ENCODE peak calls at places on chromosome 7, in eight cellular contexts. B, I, L, V, D, C, G and Z are unnamed samples.

GRCh38 chr7:542935-543789 is 23.5 kb upstream of the PDGFA start:
- DNase-seq in B (no peak), I (no peak), L (peak; percentile 37), V (peak; percentile 91), D (peak; percentile 61), C (no peak), G (no peak), Z (peak; percentile 78)

GRCh38 chr7:143938522-143939243 is 3.6 kb downstream of the OR2F2 start:
- DNase-seq in B (no peak), I (no peak), L (no peak), V (no peak), D (no peak), C (no peak), G (no peak), Z (no peak)

GRCh38 chr7:1466524-1467271 is 7.4 kb upstream of the MICALL2 start:
- DNase-seq in B (peak; percentile 78), I (peak; percentile 76), L (peak; percentile 93), V (peak; percentile 41), D (peak; percentile 91), C (peak; percentile 90), G (no peak), Z (peak; percentile 61)

GRCh38 chr7:69880848-69881247 is 282.6 kb downstream of the AUTS2 start:
- DNase-seq in B (no peak), I (no peak), L (no peak), V (no peak), D (no peak), C (no peak), G (no peak), Z (no peak)

GRCh38 chr7:3141326-3141725 is 97.7 kb upstream of the CARD11 start:
- DNase-seq in B (no peak), I (no peak), L (no peak), V (no peak), D (no peak), C (no peak), G (no peak), Z (no peak)

GRCh38 chr7:130875265-130875741 is 141.3 kb upstream of the KLF14 start:
- DNase-seq in B (peak; percentile 75), I (peak; percentile 54), L (peak; percentile 54), V (peak; percentile 44), D (peak; percentile 71), C (peak; percentile 67), G (no peak), Z (peak; percentile 70)

GRCh38 chr7:21305455-21306235 is 122.2 kb upstream of the SP4 start:
- DNase-seq in B (no peak), I (no peak), L (no peak), V (no peak), D (no peak), C (no peak), G (no peak), Z (no peak)

GRCh38 chr7:102106625-102107024 is 180.0 kb upstream of the SH2B2 start:
- DNase-seq in B (no peak), I (no peak), L (no peak), V (no peak), D (no peak), C (no peak), G (no peak), Z (no peak)

GRCh38 chr7:45980973-45981372 is 59.9 kb upstream of the IGFBP3 start:
- DNase-seq in B (no peak), I (no peak), L (no peak), V (no peak), D (no peak), C (no peak), G (no peak), Z (no peak)

GRCh38 chr7:48938539-48938938 is 14.2 kb downstream of the CDC14C start:
- DNase-seq in B (no peak), I (no peak), L (no peak), V (no peak), D (no peak), C (no peak), G (no peak), Z (peak; percentile 67)

GRCh38 chr7:83655951-83656556 is 7.1 kb upstream of the SEMA3E start:
- DNase-seq in B (no peak), I (peak; percentile 54), L (peak; percentile 26), V (peak; percentile 61), D (peak; percentile 65), C (peak; percentile 16), G (peak; percentile 9), Z (peak; percentile 81)

GRCh38 chr7:157610671-157611295 is 274.0 kb downstream of the DNAJB6 start:
- DNase-seq in B (no peak), I (no peak), L (no peak), V (no peak), D (no peak), C (no peak), G (no peak), Z (no peak)
- TF ChIP-seq CTCF in B (no peak), I (no peak), L (no peak), V (no peak), D (no peak), C (no peak), G (no peak), Z (no peak)

GRCh38 chr7:138773817-138774216 is 24.0 kb upstream of the TMEM213 start:
- DNase-seq in B (no peak), I (no peak), L (no peak), V (no peak), D (no peak), C (no peak), G (no peak), Z (no peak)
- H3K4me3 ChIP-seq in B (no peak overlapping the region), I (no peak overlapping the region), L (no peak overlapping the region), V (no peak overlapping the region), D (no peak overlapping the region), C (no peak overlapping the region), G (no peak overlapping the region), Z (no peak overlapping the region)

DNA sequence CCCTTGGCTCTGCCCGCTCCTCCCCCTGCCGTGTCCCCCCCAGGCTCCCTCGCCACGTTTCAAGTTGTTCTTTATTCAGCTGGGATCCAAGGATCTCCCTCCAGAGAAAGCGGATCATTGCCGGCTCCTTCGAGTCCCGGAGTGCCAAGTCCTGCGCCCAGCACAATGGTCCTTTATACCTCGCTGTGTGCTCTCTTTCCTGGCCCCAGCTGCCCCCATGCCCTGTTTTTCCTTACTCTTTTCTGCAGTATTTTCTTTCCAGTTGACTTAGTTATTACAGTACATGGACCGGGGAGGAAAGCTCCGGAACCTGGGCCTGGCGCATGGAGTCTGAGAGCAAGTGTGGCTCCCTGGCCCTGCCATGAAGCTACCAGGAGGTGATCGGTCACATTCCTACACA is 88.1 kb upstream of the KMT2C start:
- DNase-seq in B (no peak), I (no peak), L (no peak), V (no peak), D (no peak), C (no peak), G (no peak), Z (no peak)
- TF ChIP-seq CTCF in B (no peak), I (no peak), L (no peak), V (no peak), D (no peak), C (no peak), G (no peak), Z (no peak)

GRCh38 chr7:12074889-12075288 is 136.2 kb upstream of the TMEM106B start:
- DNase-seq in B (no peak), I (no peak), L (no peak), V (no peak), D (peak; percentile 32), C (no peak), G (no peak), Z (no peak)

GRCh38 chr7:12080006-12080405 is 131.1 kb upstream of the TMEM106B start:
- DNase-seq in B (no peak), I (no peak), L (no peak), V (no peak), D (no peak), C (no peak), G (no peak), Z (no peak)
- H3K4me3 ChIP-seq in B (no peak overlapping the region), I (no peak overlapping the region), L (no peak overlapping the region), V (no peak overlapping the region), D (no peak overlapping the region), C (no peak overlapping the region), G (no peak overlapping the region), Z (no peak overlapping the region)

DNA sequence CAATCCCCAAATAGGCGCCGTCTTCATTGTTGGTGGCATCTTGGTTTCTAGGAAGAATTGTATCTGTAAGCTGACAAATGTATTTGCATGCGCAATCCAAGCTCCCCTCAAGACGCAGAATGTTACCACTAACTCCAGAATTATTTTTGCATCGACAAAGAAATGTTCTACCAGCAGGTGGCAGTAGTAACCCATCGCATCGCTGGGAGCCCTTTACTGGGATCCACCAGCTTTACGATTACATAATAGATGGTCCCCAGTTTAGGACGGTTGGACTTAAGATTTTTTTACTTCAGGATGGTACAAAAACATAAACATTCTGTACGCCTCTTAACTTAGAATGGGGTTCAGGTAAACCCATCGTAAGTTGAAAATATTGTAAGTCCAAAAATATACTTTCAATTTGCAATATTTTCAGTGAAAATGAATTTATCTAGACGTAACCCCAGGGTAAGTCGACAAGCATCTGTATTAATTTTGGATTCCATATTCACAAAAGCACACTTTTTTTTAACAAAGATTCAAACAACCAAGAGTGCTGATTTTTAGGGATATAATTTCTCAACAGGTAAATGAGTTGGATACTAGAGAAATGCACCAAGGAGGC is 114.0 kb upstream of the COBL start:
- DNase-seq in B (no peak), I (peak; percentile 68), L (peak; percentile 43), V (peak; percentile 12), D (peak; percentile 78), C (peak; percentile 45), G (no peak), Z (peak; percentile 46)
- TF ChIP-seq CTCF in B (peak; percentile 56), I (peak; percentile 86), L (peak; percentile 86), V (peak; percentile 57), D (peak; percentile 91), C (peak; percentile 80), G (peak; percentile 93), Z (peak; percentile 75)

DNA sequence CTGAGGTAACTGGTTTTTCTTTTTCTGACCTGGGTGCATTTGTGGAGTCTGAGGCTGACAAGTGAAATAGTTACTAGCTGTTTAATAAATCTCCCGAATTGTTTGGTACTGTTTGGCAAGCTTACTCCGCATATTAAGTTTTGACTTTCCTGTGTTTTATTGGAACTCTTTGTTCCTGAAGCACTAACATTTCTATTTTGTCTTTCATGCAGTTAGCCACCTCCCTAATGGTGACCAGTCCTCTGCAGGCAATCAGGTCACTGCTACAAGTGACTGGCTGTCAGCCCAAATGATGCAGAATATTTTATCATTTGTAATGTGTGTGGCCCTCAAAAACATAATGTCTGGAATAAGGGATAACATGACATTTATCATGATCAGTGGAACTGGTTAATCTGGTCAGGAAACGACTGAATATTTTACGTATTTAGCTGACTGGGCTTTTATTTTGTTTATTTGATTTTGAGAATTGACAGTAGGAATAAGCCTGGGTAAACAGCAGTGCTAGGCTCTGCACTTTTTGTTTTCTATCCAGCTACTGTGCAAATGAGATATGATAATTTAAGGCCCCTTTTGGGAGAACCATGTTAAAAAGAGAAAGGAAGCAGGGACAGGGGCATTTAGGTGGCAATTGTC is 82.9 kb downstream of the ST7 start:
- DNase-seq in B (no peak), I (no peak), L (no peak), V (no peak), D (no peak), C (no peak), G (no peak), Z (no peak)
- H3K4me3 ChIP-seq in B (no peak overlapping the region), I (no peak overlapping the region), L (no peak overlapping the region), V (no peak overlapping the region), D (no peak overlapping the region), C (no peak overlapping the region), G (no peak overlapping the region), Z (no peak overlapping the region)